ENCODE peak calls at places on chromosomes 12 and 14, in eight cellular contexts. Y is left cardiac atrium; T is pancreas; H is naive thymus-derived CD8-positive, alpha-beta T cell; P is right cardiac atrium; A is upper lobe of right lung; W is body of pancreas; C is PC-3. Q is an unnamed sample.

GRCh38 chr14:39860837-39861236 is 428.6 kb upstream of the FBXO33 start:
- ATAC-seq in H (no peak), T (no peak), W (no peak), C (peak; percentile 20), A (no peak), P (no peak), Y (no peak), Q (no peak)

GRCh38 chr14:23118506-23119361 is at the start of gene CEBPE:
- ATAC-seq in A (peak; percentile 15), T (no peak), W (no peak), Y (no peak), C (no peak), P (no peak), H (no peak), Q (no peak)

GRCh38 chr12:6228535-6229223 is 28.5 kb downstream of the CD9 start:
- ATAC-seq in W (no peak), P (peak; percentile 1), C (peak; percentile 27), Y (no peak), H (no peak), T (no peak), A (no peak), Q (no peak)

GRCh38 chr14:70032016-70032415 is 152.8 kb downstream of the SMOC1 start:
- ATAC-seq in P (no peak), H (no peak), W (no peak), T (no peak), A (no peak), C (no peak), Y (no peak), Q (no peak)

GRCh38 chr14:73381379-73382013 is 76.8 kb downstream of the NUMB start:
- ATAC-seq in P (no peak), A (no peak), W (no peak), H (no peak), T (no peak), C (no peak), Y (no peak), Q (no peak)

GRCh38 chr12:77999074-77999715 is 168.5 kb downstream of the NAV3 start:
- ATAC-seq in H (no peak), Y (no peak), A (peak; percentile 73), W (no peak), C (no peak), T (no peak), P (no peak), Q (peak; percentile 93)

GRCh38 chr14:21978999-21979314 is 305.3 kb upstream of the OR4E1 start:
- ATAC-seq in A (no peak), Y (no peak), C (no peak), P (no peak), T (no peak), W (no peak), H (peak; percentile 61), Q (no peak)

GRCh38 chr14:96194262-96194656 is 10.4 kb upstream of the BDKRB2 start:
- ATAC-seq in Y (no peak), T (no peak), P (no peak), C (no peak), A (no peak), H (no peak), W (no peak), Q (no peak)

GRCh38 chr14:103879570-103880333 is 32.4 kb upstream of the PPP1R13B start:
- ATAC-seq in P (peak; percentile 78), C (peak; percentile 94), W (peak; percentile 89), Y (peak; percentile 62), A (peak; percentile 90), T (peak; percentile 85), H (peak; percentile 49), Q (no peak)

GRCh38 chr14:98408024-98408555 is 863.9 kb downstream of the BCL11B start:
- ATAC-seq in H (no peak), P (no peak), Y (no peak), A (no peak), W (no peak), C (no peak), T (no peak), Q (no peak)

GRCh38 chr14:44895716-44896115 is 66.0 kb downstream of the KLHL28 start:
- ATAC-seq in P (no peak), C (no peak), T (no peak), A (no peak), H (no peak), W (no peak), Y (no peak), Q (no peak)